ENCODE peak calls at places on chromosomes 6 and 20, in six cellular contexts. One of them, this sample, is unnamed.
A peak's percentile ranks its signal among the peaks of the same experiment; 100 is the strongest.

GRCh38 chr20:37386505-37387201 is 40.7 kb downstream of the SRC start:
- DNase-seq in CD4-positive, alpha-beta T cell: no peak
- DNase-seq in LHCN-M2: no peak
- DNase-seq in NCI-H1092 treated with DMSO at 0.1 percent for 48 hours: no peak
- DNase-seq in amniotic epithelial cell: no peak
- DNase-seq in H7: peak; percentile 42
- DNase-seq in this sample: no peak

GRCh38 chr6:139064981-139065665 is 36.6 kb downstream of the ABRACL start:
- DNase-seq in CD4-positive, alpha-beta T cell: no peak
- DNase-seq in LHCN-M2: no peak
- DNase-seq in NCI-H1092 treated with DMSO at 0.1 percent for 48 hours: no peak
- DNase-seq in amniotic epithelial cell: no peak
- DNase-seq in H7: no peak
- DNase-seq in this sample: no peak

GRCh38 chr20:420721-421574 is 12.8 kb downstream of the RBCK1 start:
- DNase-seq in CD4-positive, alpha-beta T cell: no peak
- DNase-seq in LHCN-M2: no peak
- DNase-seq in NCI-H1092 treated with DMSO at 0.1 percent for 48 hours: no peak
- DNase-seq in amniotic epithelial cell: no peak
- DNase-seq in H7: peak; percentile 87
- DNase-seq in this sample: no peak

GRCh38 chr6:68704485-68704884 is 69.4 kb downstream of the ADGRB3 start:
- DNase-seq in CD4-positive, alpha-beta T cell: no peak
- DNase-seq in LHCN-M2: no peak
- DNase-seq in NCI-H1092 treated with DMSO at 0.1 percent for 48 hours: no peak
- DNase-seq in amniotic epithelial cell: no peak
- DNase-seq in H7: no peak
- DNase-seq in this sample: no peak

GRCh38 chr6:69954733-69955132 is 88.4 kb downstream of the COL19A1 start:
- DNase-seq in CD4-positive, alpha-beta T cell: no peak
- DNase-seq in LHCN-M2: no peak
- DNase-seq in NCI-H1092 treated with DMSO at 0.1 percent for 48 hours: no peak
- DNase-seq in amniotic epithelial cell: no peak
- DNase-seq in H7: no peak
- DNase-seq in this sample: no peak

GRCh38 chr6:33299237-33299944 is 649 bp upstream of the RGL2 start:
- DNase-seq in CD4-positive, alpha-beta T cell: peak; percentile 94
- DNase-seq in LHCN-M2: peak; percentile 92
- DNase-seq in NCI-H1092 treated with DMSO at 0.1 percent for 48 hours: peak; percentile 81
- DNase-seq in amniotic epithelial cell: peak; percentile 90
- DNase-seq in H7: peak; percentile 94
- DNase-seq in this sample: peak; percentile 92

GRCh38 chr6:22362361-22362760 is 65.5 kb upstream of the PRL start:
- DNase-seq in CD4-positive, alpha-beta T cell: no peak
- DNase-seq in LHCN-M2: peak; percentile 19
- DNase-seq in NCI-H1092 treated with DMSO at 0.1 percent for 48 hours: no peak
- DNase-seq in amniotic epithelial cell: no peak
- DNase-seq in H7: no peak
- DNase-seq in this sample: no peak

GRCh38 chr6:89032599-89032998 is 48.0 kb upstream of the PNRC1 start:
- DNase-seq in CD4-positive, alpha-beta T cell: no peak
- DNase-seq in LHCN-M2: no peak
- DNase-seq in NCI-H1092 treated with DMSO at 0.1 percent for 48 hours: no peak
- DNase-seq in amniotic epithelial cell: no peak
- DNase-seq in H7: no peak
- DNase-seq in this sample: peak; percentile 40

GRCh38 chr20:58675641-58676040 is 17.0 kb upstream of the NPEPL1 start:
- DNase-seq in CD4-positive, alpha-beta T cell: no peak
- DNase-seq in LHCN-M2: no peak
- DNase-seq in NCI-H1092 treated with DMSO at 0.1 percent for 48 hours: no peak
- DNase-seq in amniotic epithelial cell: no peak
- DNase-seq in H7: no peak
- DNase-seq in this sample: no peak

GRCh38 chr6:25298508-25298834 is 19.3 kb downstream of the CARMIL1 start:
- DNase-seq in CD4-positive, alpha-beta T cell: no peak
- DNase-seq in LHCN-M2: no peak
- DNase-seq in NCI-H1092 treated with DMSO at 0.1 percent for 48 hours: no peak
- DNase-seq in amniotic epithelial cell: no peak
- DNase-seq in H7: no peak
- DNase-seq in this sample: no peak

GRCh38 chr20:1934162-1934561 is 39.0 kb downstream of the SIRPA start:
- DNase-seq in CD4-positive, alpha-beta T cell: no peak
- DNase-seq in LHCN-M2: peak; percentile 80
- DNase-seq in NCI-H1092 treated with DMSO at 0.1 percent for 48 hours: no peak
- DNase-seq in amniotic epithelial cell: peak; percentile 92
- DNase-seq in H7: no peak
- DNase-seq in this sample: peak; percentile 97

GRCh38 chr6:91167846-91168245 is 581.0 kb upstream of the MAP3K7 start:
- DNase-seq in CD4-positive, alpha-beta T cell: no peak
- DNase-seq in LHCN-M2: no peak
- DNase-seq in NCI-H1092 treated with DMSO at 0.1 percent for 48 hours: no peak
- DNase-seq in amniotic epithelial cell: no peak
- DNase-seq in H7: peak; percentile 7
- DNase-seq in this sample: no peak

GRCh38 chr6:14932485-14933178 is 313.2 kb upstream of the JARID2 start:
- DNase-seq in CD4-positive, alpha-beta T cell: no peak
- DNase-seq in LHCN-M2: no peak
- DNase-seq in NCI-H1092 treated with DMSO at 0.1 percent for 48 hours: no peak
- DNase-seq in amniotic epithelial cell: no peak
- DNase-seq in H7: peak; percentile 46
- DNase-seq in this sample: no peak

GRCh38 chr6:110619275-110619908 is 143.0 kb upstream of the SLC22A16 start:
- DNase-seq in CD4-positive, alpha-beta T cell: no peak
- DNase-seq in LHCN-M2: no peak
- DNase-seq in NCI-H1092 treated with DMSO at 0.1 percent for 48 hours: no peak
- DNase-seq in amniotic epithelial cell: no peak
- DNase-seq in H7: no peak
- DNase-seq in this sample: no peak

GRCh38 chr20:57663241-57663640 is 43.0 kb upstream of the ZBP1 start:
- DNase-seq in CD4-positive, alpha-beta T cell: no peak
- DNase-seq in LHCN-M2: no peak
- DNase-seq in NCI-H1092 treated with DMSO at 0.1 percent for 48 hours: no peak
- DNase-seq in amniotic epithelial cell: no peak
- DNase-seq in H7: peak; percentile 31
- DNase-seq in this sample: no peak

GRCh38 chr20:56554869-56555268 is 21.8 kb downstream of the FAM209B start:
- DNase-seq in CD4-positive, alpha-beta T cell: no peak
- DNase-seq in LHCN-M2: peak; percentile 97
- DNase-seq in NCI-H1092 treated with DMSO at 0.1 percent for 48 hours: peak; percentile 34
- DNase-seq in amniotic epithelial cell: peak; percentile 97
- DNase-seq in H7: no peak
- DNase-seq in this sample: peak; percentile 95

GRCh38 chr6:158170656-158171081 is 2.5 kb downstream of the GTF2H5 start:
- DNase-seq in CD4-positive, alpha-beta T cell: no peak
- DNase-seq in LHCN-M2: peak; percentile 90
- DNase-seq in NCI-H1092 treated with DMSO at 0.1 percent for 48 hours: no peak
- DNase-seq in amniotic epithelial cell: peak; percentile 91
- DNase-seq in H7: no peak
- DNase-seq in this sample: peak; percentile 90

GRCh38 chr6:125547320-125547843 is 202.1 kb upstream of the HEY2 start:
- DNase-seq in CD4-positive, alpha-beta T cell: no peak
- DNase-seq in LHCN-M2: no peak
- DNase-seq in NCI-H1092 treated with DMSO at 0.1 percent for 48 hours: no peak
- DNase-seq in amniotic epithelial cell: no peak
- DNase-seq in H7: no peak
- DNase-seq in this sample: no peak

GRCh38 chr6:143513410-143513809 is 1.9 kb upstream of the FUCA2 start:
- DNase-seq in CD4-positive, alpha-beta T cell: no peak
- DNase-seq in LHCN-M2: no peak
- DNase-seq in NCI-H1092 treated with DMSO at 0.1 percent for 48 hours: peak; percentile 75
- DNase-seq in amniotic epithelial cell: no peak
- DNase-seq in H7: peak; percentile 82
- DNase-seq in this sample: no peak

GRCh38 chr6:60687085-60687484 is 1598.9 kb downstream of the KHDRBS2 start:
- DNase-seq in CD4-positive, alpha-beta T cell: no peak
- DNase-seq in LHCN-M2: no peak
- DNase-seq in NCI-H1092 treated with DMSO at 0.1 percent for 48 hours: no peak
- DNase-seq in amniotic epithelial cell: no peak
- DNase-seq in H7: no peak
- DNase-seq in this sample: no peak

GRCh38 chr6:6610031-6610591 is 21.6 kb downstream of the LY86 start:
- DNase-seq in CD4-positive, alpha-beta T cell: no peak
- DNase-seq in LHCN-M2: no peak
- DNase-seq in NCI-H1092 treated with DMSO at 0.1 percent for 48 hours: no peak
- DNase-seq in amniotic epithelial cell: no peak
- DNase-seq in H7: no peak
- DNase-seq in this sample: no peak

GRCh38 chr6:113009682-113010081 is 662.6 kb downstream of the RFPL4B start:
- DNase-seq in CD4-positive, alpha-beta T cell: no peak
- DNase-seq in LHCN-M2: peak; percentile 51
- DNase-seq in NCI-H1092 treated with DMSO at 0.1 percent for 48 hours: no peak
- DNase-seq in amniotic epithelial cell: no peak
- DNase-seq in H7: no peak
- DNase-seq in this sample: peak; percentile 54

GRCh38 chr6:145151624-145152023 is 583.7 kb downstream of the EPM2A start:
- DNase-seq in CD4-positive, alpha-beta T cell: no peak
- DNase-seq in LHCN-M2: peak; percentile 23
- DNase-seq in NCI-H1092 treated with DMSO at 0.1 percent for 48 hours: peak; percentile 2
- DNase-seq in amniotic epithelial cell: no peak
- DNase-seq in H7: no peak
- DNase-seq in this sample: peak; percentile 15

GRCh38 chr6:133394630-133395029 is 153.5 kb downstream of the EYA4 start:
- DNase-seq in CD4-positive, alpha-beta T cell: no peak
- DNase-seq in LHCN-M2: peak; percentile 46
- DNase-seq in NCI-H1092 treated with DMSO at 0.1 percent for 48 hours: no peak
- DNase-seq in amniotic epithelial cell: no peak
- DNase-seq in H7: no peak
- DNase-seq in this sample: no peak

GRCh38 chr6:52304917-52305316 is 20.4 kb upstream of the MCM3 start:
- DNase-seq in CD4-positive, alpha-beta T cell: no peak
- DNase-seq in LHCN-M2: no peak
- DNase-seq in NCI-H1092 treated with DMSO at 0.1 percent for 48 hours: no peak
- DNase-seq in amniotic epithelial cell: peak; percentile 24
- DNase-seq in H7: no peak
- DNase-seq in this sample: peak; percentile 29

GRCh38 chr6:8180327-8181161 is 78.2 kb upstream of the EEF1E1 start:
- DNase-seq in CD4-positive, alpha-beta T cell: no peak
- DNase-seq in LHCN-M2: peak; percentile 78
- DNase-seq in NCI-H1092 treated with DMSO at 0.1 percent for 48 hours: no peak
- DNase-seq in amniotic epithelial cell: peak; percentile 61
- DNase-seq in H7: peak; percentile 69
- DNase-seq in this sample: peak; percentile 64

GRCh38 chr6:88804701-88805100 is 158.7 kb downstream of the RNGTT start:
- DNase-seq in CD4-positive, alpha-beta T cell: no peak
- DNase-seq in LHCN-M2: peak; percentile 22
- DNase-seq in NCI-H1092 treated with DMSO at 0.1 percent for 48 hours: no peak
- DNase-seq in amniotic epithelial cell: peak; percentile 67
- DNase-seq in H7: no peak
- DNase-seq in this sample: no peak

GRCh38 chr6:140183881-140184280 is 809.4 kb upstream of the CITED2 start:
- DNase-seq in CD4-positive, alpha-beta T cell: no peak
- DNase-seq in LHCN-M2: peak; percentile 39
- DNase-seq in NCI-H1092 treated with DMSO at 0.1 percent for 48 hours: no peak
- DNase-seq in amniotic epithelial cell: no peak
- DNase-seq in H7: no peak
- DNase-seq in this sample: no peak

GRCh38 chr20:21968486-21968885 is 263.0 kb downstream of the PAX1 start:
- DNase-seq in CD4-positive, alpha-beta T cell: no peak
- DNase-seq in LHCN-M2: peak; percentile 8
- DNase-seq in NCI-H1092 treated with DMSO at 0.1 percent for 48 hours: no peak
- DNase-seq in amniotic epithelial cell: no peak
- DNase-seq in H7: no peak
- DNase-seq in this sample: no peak

GRCh38 chr6:126539022-126539421 is 199.1 kb downstream of the CENPW start:
- DNase-seq in CD4-positive, alpha-beta T cell: no peak
- DNase-seq in LHCN-M2: peak; percentile 86
- DNase-seq in NCI-H1092 treated with DMSO at 0.1 percent for 48 hours: no peak
- DNase-seq in amniotic epithelial cell: peak; percentile 61
- DNase-seq in H7: no peak
- DNase-seq in this sample: peak; percentile 57

GRCh38 chr6:15280023-15280422 is 34.2 kb downstream of the JARID2 start:
- DNase-seq in CD4-positive, alpha-beta T cell: no peak
- DNase-seq in LHCN-M2: no peak
- DNase-seq in NCI-H1092 treated with DMSO at 0.1 percent for 48 hours: no peak
- DNase-seq in amniotic epithelial cell: no peak
- DNase-seq in H7: no peak
- DNase-seq in this sample: peak; percentile 65